ENCODE peak calls at places on chromosome 2, in nine cellular contexts. One of them, this sample, is unnamed.

GRCh38 chr2:216710531-216711282 is 15.4 kb upstream of the IGFBP5 start:
- DNase-seq in cardiac muscle cell: no peak
- DNase-seq in CD8-positive, alpha-beta T cell: no peak
- DNase-seq in heart left ventricle: peak; percentile 53
- DNase-seq in HCT116: no peak
- DNase-seq in tibial artery: no peak
- DNase-seq in AG09309: no peak
- DNase-seq in OCI-LY7: no peak
- DNase-seq in ovary: peak; percentile 56
- DNase-seq in this sample: no peak

GRCh38 chr2:237677951-237678481 is 50.6 kb downstream of the LRRFIP1 start:
- DNase-seq in cardiac muscle cell: no peak
- DNase-seq in CD8-positive, alpha-beta T cell: no peak
- DNase-seq in heart left ventricle: no peak
- DNase-seq in HCT116: no peak
- DNase-seq in tibial artery: peak; percentile 66
- DNase-seq in AG09309: peak; percentile 57
- DNase-seq in OCI-LY7: peak; percentile 55
- DNase-seq in ovary: no peak
- DNase-seq in this sample: peak; percentile 71

GRCh38 chr2:72034353-72035095 is 113.1 kb downstream of the CYP26B1 start:
- DNase-seq in cardiac muscle cell: no peak
- DNase-seq in CD8-positive, alpha-beta T cell: no peak
- DNase-seq in heart left ventricle: no peak
- DNase-seq in HCT116: no peak
- DNase-seq in tibial artery: no peak
- DNase-seq in AG09309: no peak
- DNase-seq in OCI-LY7: no peak
- DNase-seq in ovary: no peak
- DNase-seq in this sample: no peak

GRCh38 chr2:173667415-173667814 is 297.8 kb downstream of the SP3 start:
- DNase-seq in cardiac muscle cell: peak; percentile 23
- DNase-seq in CD8-positive, alpha-beta T cell: no peak
- DNase-seq in heart left ventricle: no peak
- DNase-seq in HCT116: peak; percentile 10
- DNase-seq in tibial artery: no peak
- DNase-seq in AG09309: no peak
- DNase-seq in OCI-LY7: no peak
- DNase-seq in ovary: no peak
- DNase-seq in this sample: no peak

GRCh38 chr2:56515399-56515798 is 331.6 kb downstream of the CCDC85A start:
- DNase-seq in cardiac muscle cell: peak; percentile 20
- DNase-seq in CD8-positive, alpha-beta T cell: no peak
- DNase-seq in heart left ventricle: no peak
- DNase-seq in HCT116: no peak
- DNase-seq in tibial artery: no peak
- DNase-seq in AG09309: no peak
- DNase-seq in OCI-LY7: no peak
- DNase-seq in ovary: no peak
- DNase-seq in this sample: no peak

GRCh38 chr2:65620524-65620923 is 188.1 kb upstream of the SPRED2 start:
- DNase-seq in cardiac muscle cell: peak; percentile 24
- DNase-seq in CD8-positive, alpha-beta T cell: no peak
- DNase-seq in heart left ventricle: no peak
- DNase-seq in HCT116: no peak
- DNase-seq in tibial artery: no peak
- DNase-seq in AG09309: no peak
- DNase-seq in OCI-LY7: no peak
- DNase-seq in ovary: no peak
- DNase-seq in this sample: no peak

GRCh38 chr2:235569837-235570236 is 76.0 kb downstream of the AGAP1 start:
- DNase-seq in cardiac muscle cell: no peak
- DNase-seq in CD8-positive, alpha-beta T cell: no peak
- DNase-seq in heart left ventricle: no peak
- DNase-seq in HCT116: no peak
- DNase-seq in tibial artery: no peak
- DNase-seq in AG09309: no peak
- DNase-seq in OCI-LY7: no peak
- DNase-seq in ovary: no peak
- DNase-seq in this sample: no peak

GRCh38 chr2:143514413-143514812 is 385.2 kb downstream of the ARHGAP15 start:
- DNase-seq in cardiac muscle cell: no peak
- DNase-seq in CD8-positive, alpha-beta T cell: no peak
- DNase-seq in heart left ventricle: no peak
- DNase-seq in HCT116: no peak
- DNase-seq in tibial artery: no peak
- DNase-seq in AG09309: no peak
- DNase-seq in OCI-LY7: no peak
- DNase-seq in ovary: no peak
- DNase-seq in this sample: peak; percentile 5

GRCh38 chr2:150274108-150274507 is 213.4 kb downstream of the RND3 start:
- DNase-seq in cardiac muscle cell: no peak
- DNase-seq in CD8-positive, alpha-beta T cell: no peak
- DNase-seq in heart left ventricle: no peak
- DNase-seq in HCT116: no peak
- DNase-seq in tibial artery: no peak
- DNase-seq in AG09309: no peak
- DNase-seq in OCI-LY7: no peak
- DNase-seq in ovary: no peak
- DNase-seq in this sample: no peak

GRCh38 chr2:15243762-15244161 is 317.4 kb downstream of the NBAS start:
- DNase-seq in cardiac muscle cell: no peak
- DNase-seq in CD8-positive, alpha-beta T cell: no peak
- DNase-seq in heart left ventricle: no peak
- DNase-seq in HCT116: no peak
- DNase-seq in tibial artery: no peak
- DNase-seq in AG09309: no peak
- DNase-seq in OCI-LY7: no peak
- DNase-seq in ovary: no peak
- DNase-seq in this sample: peak; percentile 48

GRCh38 chr2:45732436-45732835 is 81.0 kb downstream of the PRKCE start:
- DNase-seq in cardiac muscle cell: no peak
- DNase-seq in CD8-positive, alpha-beta T cell: no peak
- DNase-seq in heart left ventricle: no peak
- DNase-seq in HCT116: no peak
- DNase-seq in tibial artery: no peak
- DNase-seq in AG09309: no peak
- DNase-seq in OCI-LY7: no peak
- DNase-seq in ovary: no peak
- DNase-seq in this sample: no peak

GRCh38 chr2:45728458-45728942 is 77.0 kb downstream of the PRKCE start:
- DNase-seq in cardiac muscle cell: no peak
- DNase-seq in CD8-positive, alpha-beta T cell: no peak
- DNase-seq in heart left ventricle: no peak
- DNase-seq in HCT116: no peak
- DNase-seq in tibial artery: no peak
- DNase-seq in AG09309: no peak
- DNase-seq in OCI-LY7: peak; percentile 91
- DNase-seq in ovary: no peak
- DNase-seq in this sample: no peak

GRCh38 chr2:45731146-45731545 is 79.7 kb downstream of the PRKCE start:
- DNase-seq in cardiac muscle cell: no peak
- DNase-seq in CD8-positive, alpha-beta T cell: no peak
- DNase-seq in heart left ventricle: no peak
- DNase-seq in HCT116: no peak
- DNase-seq in tibial artery: no peak
- DNase-seq in AG09309: no peak
- DNase-seq in OCI-LY7: no peak
- DNase-seq in ovary: no peak
- DNase-seq in this sample: no peak

GRCh38 chr2:45732946-45733345 is 81.5 kb downstream of the PRKCE start:
- DNase-seq in cardiac muscle cell: no peak
- DNase-seq in CD8-positive, alpha-beta T cell: no peak
- DNase-seq in heart left ventricle: no peak
- DNase-seq in HCT116: no peak
- DNase-seq in tibial artery: no peak
- DNase-seq in AG09309: no peak
- DNase-seq in OCI-LY7: no peak
- DNase-seq in ovary: no peak
- DNase-seq in this sample: no peak

DNA sequence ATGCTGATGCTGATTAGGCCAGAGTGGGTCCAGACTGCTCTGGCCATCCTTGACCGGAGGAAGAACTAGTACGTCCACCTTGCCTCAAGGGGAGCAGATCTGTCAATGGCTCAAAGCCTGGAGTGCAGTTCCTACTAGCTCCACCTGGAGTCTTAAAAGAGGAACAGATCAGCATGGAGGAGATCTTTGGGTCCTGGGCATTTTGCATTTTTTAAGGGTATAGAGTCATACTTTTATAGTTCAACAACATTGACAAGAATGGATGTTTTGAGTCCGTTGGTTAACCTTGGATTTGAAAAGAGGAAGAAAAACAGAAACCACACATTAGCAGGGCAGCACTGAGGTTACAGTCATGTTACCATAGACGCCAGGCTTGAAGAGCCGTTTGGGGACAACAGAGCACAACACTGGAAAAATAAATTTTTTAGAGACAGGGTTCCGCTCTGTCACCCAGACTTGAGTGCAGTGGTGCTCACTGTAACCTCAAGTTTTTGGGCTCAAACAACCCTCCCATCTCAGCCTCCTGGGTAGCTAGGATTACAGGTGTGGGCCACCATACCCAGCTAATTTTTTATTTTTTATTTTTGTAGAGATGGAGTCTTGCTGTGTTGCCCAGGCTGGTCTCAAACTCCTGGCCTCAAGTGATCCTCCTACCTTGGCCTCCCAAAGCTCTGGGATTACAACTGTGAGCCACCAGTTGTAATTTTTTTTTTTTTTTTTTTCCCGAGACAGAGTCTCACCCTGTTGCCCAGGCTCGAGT is 78.5 kb downstream of the PRKCE start:
- DNase-seq in cardiac muscle cell: no peak
- DNase-seq in CD8-positive, alpha-beta T cell: no peak
- DNase-seq in heart left ventricle: no peak
- DNase-seq in HCT116: peak; percentile 13
- DNase-seq in tibial artery: no peak
- DNase-seq in AG09309: no peak
- DNase-seq in OCI-LY7: peak; percentile 85
- DNase-seq in ovary: no peak
- DNase-seq in this sample: no peak
- TF ChIP-seq CTCF in cardiac muscle cell: peak; percentile 19
- TF ChIP-seq CTCF in CD8-positive, alpha-beta T cell: no peak
- TF ChIP-seq CTCF in heart left ventricle: no peak
- TF ChIP-seq CTCF in HCT116: peak; percentile 54
- TF ChIP-seq CTCF in tibial artery: no peak
- TF ChIP-seq CTCF in AG09309: peak; percentile 4
- TF ChIP-seq CTCF in OCI-LY7: peak; percentile 73
- TF ChIP-seq CTCF in ovary: no peak
- TF ChIP-seq CTCF in this sample: peak; percentile 29

GRCh38 chr2:30235859-30236535 is 4.7 kb downstream of the LBH start:
- DNase-seq in cardiac muscle cell: no peak
- DNase-seq in CD8-positive, alpha-beta T cell: no peak
- DNase-seq in heart left ventricle: no peak
- DNase-seq in HCT116: no peak
- DNase-seq in tibial artery: no peak
- DNase-seq in AG09309: no peak
- DNase-seq in OCI-LY7: no peak
- DNase-seq in ovary: no peak
- DNase-seq in this sample: no peak
- H3K4me3 ChIP-seq in cardiac muscle cell: peak overlapping the region; percentile 95
- H3K4me3 ChIP-seq in CD8-positive, alpha-beta T cell: peak overlapping the region; percentile 96
- H3K4me3 ChIP-seq in heart left ventricle: no peak overlapping the region
- H3K4me3 ChIP-seq in HCT116: no peak overlapping the region
- H3K4me3 ChIP-seq in tibial artery: peak overlapping the region; percentile 64
- H3K4me3 ChIP-seq in AG09309: no peak overlapping the region
- H3K4me3 ChIP-seq in OCI-LY7: no peak overlapping the region
- H3K4me3 ChIP-seq in ovary: no peak overlapping the region
- H3K4me3 ChIP-seq in this sample: no peak overlapping the region

DNA sequence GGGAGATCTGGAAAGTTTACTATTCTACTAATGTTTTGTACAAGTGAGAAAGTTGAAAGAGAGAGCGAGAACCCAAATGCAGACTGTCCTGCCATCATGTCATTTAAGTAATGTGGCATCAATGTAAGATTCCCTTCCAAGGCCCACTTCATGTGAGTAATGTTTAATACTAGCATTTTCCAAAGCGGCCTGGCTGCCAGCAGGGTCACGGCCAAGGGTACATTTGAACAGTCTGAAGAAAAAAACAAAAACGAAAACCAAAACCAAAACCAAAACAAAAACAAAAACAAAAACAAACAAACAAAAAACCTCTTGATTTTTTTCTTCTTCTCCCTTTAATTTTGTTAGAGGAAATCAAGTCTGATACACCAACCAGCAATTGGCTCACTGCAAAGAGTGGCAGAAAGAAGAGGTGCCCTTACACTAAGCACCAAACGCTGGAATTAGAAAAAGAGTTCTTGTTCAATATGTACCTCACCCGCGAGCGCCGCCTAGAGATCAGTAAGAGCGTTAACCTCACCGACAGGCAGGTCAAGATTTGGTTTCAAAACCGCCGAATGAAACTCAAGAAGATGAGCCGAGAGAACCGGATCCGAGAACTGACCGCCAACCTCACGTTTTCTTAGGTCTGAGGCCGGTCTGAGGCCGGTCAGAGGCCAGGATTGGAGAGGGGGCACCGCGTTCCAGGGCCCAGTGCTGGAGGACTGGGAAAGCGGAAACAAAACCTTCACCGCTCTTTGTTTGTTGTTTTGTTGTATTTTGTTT is 2.2 kb downstream of the HOXD10 start:
- DNase-seq in cardiac muscle cell: no peak
- DNase-seq in CD8-positive, alpha-beta T cell: no peak
- DNase-seq in heart left ventricle: no peak
- DNase-seq in HCT116: peak; percentile 69
- DNase-seq in tibial artery: no peak
- DNase-seq in AG09309: no peak
- DNase-seq in OCI-LY7: peak; percentile 50
- DNase-seq in ovary: no peak
- DNase-seq in this sample: no peak
- TF ChIP-seq CTCF in cardiac muscle cell: peak; percentile 44
- TF ChIP-seq CTCF in CD8-positive, alpha-beta T cell: no peak
- TF ChIP-seq CTCF in heart left ventricle: no peak
- TF ChIP-seq CTCF in HCT116: peak; percentile 73
- TF ChIP-seq CTCF in tibial artery: no peak
- TF ChIP-seq CTCF in AG09309: peak; percentile 24
- TF ChIP-seq CTCF in OCI-LY7: peak; percentile 83
- TF ChIP-seq CTCF in ovary: no peak
- TF ChIP-seq CTCF in this sample: peak; percentile 53

DNA sequence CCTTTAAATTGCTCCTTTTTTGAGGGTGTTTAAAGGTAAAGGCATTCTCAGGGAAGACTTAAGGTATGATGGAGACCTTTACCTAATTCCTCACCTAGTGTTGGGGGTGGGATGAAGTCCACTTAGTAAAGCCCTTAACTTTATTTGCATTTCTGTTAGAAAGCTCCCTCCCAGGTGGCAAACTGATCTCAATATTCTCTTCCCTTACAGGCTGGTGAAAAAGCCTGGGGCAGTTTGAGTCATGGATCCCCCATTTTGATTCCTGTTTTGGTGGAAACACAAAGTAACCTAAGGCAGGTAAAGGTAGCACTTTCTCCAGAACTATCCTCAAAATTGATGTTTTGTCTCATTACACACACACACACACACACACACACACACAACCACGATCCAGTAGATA is 33.8 kb upstream of the HNRNPA3 start:
- DNase-seq in cardiac muscle cell: no peak
- DNase-seq in CD8-positive, alpha-beta T cell: no peak
- DNase-seq in heart left ventricle: no peak
- DNase-seq in HCT116: no peak
- DNase-seq in tibial artery: no peak
- DNase-seq in AG09309: no peak
- DNase-seq in OCI-LY7: no peak
- DNase-seq in ovary: no peak
- DNase-seq in this sample: no peak
- H3K4me3 ChIP-seq in cardiac muscle cell: no peak overlapping the region
- H3K4me3 ChIP-seq in CD8-positive, alpha-beta T cell: no peak overlapping the region
- H3K4me3 ChIP-seq in heart left ventricle: no peak overlapping the region
- H3K4me3 ChIP-seq in HCT116: no peak overlapping the region
- H3K4me3 ChIP-seq in tibial artery: no peak overlapping the region
- H3K4me3 ChIP-seq in AG09309: no peak overlapping the region
- H3K4me3 ChIP-seq in OCI-LY7: no peak overlapping the region
- H3K4me3 ChIP-seq in ovary: no peak overlapping the region
- H3K4me3 ChIP-seq in this sample: no peak overlapping the region

GRCh38 chr2:39068757-39069515 is 51.9 kb downstream of the SOS1 start:
- DNase-seq in cardiac muscle cell: peak; percentile 1
- DNase-seq in CD8-positive, alpha-beta T cell: no peak
- DNase-seq in heart left ventricle: no peak
- DNase-seq in HCT116: no peak
- DNase-seq in tibial artery: no peak
- DNase-seq in AG09309: no peak
- DNase-seq in OCI-LY7: no peak
- DNase-seq in ovary: no peak
- DNase-seq in this sample: no peak
- TF ChIP-seq CTCF in cardiac muscle cell: peak; percentile 8
- TF ChIP-seq CTCF in CD8-positive, alpha-beta T cell: peak; percentile 24
- TF ChIP-seq CTCF in heart left ventricle: no peak
- TF ChIP-seq CTCF in HCT116: no peak
- TF ChIP-seq CTCF in tibial artery: no peak
- TF ChIP-seq CTCF in AG09309: no peak
- TF ChIP-seq CTCF in OCI-LY7: peak; percentile 27
- TF ChIP-seq CTCF in ovary: no peak
- TF ChIP-seq CTCF in this sample: peak; percentile 9